ENCODE peak calls at places on chromosomes 13 and 19, in ten cellular contexts. A, L, S, I, C, T, N, X, Q and K are unnamed samples.

GRCh38 chr19:12789904-12790619 is 1.2 kb upstream of the JUNB start:
- DNase-seq in A (peak), L (peak), S (peak), I (peak), C (peak), T (peak), N (peak), X (peak), Q (peak), K (peak)

GRCh38 chr19:49489601-49490167 is 2.3 kb downstream of the RPL13A start:
- DNase-seq in A (no peak), L (no peak), S (no peak), I (no peak), C (no peak), T (no peak), N (no peak), X (no peak), Q (no peak), K (no peak)

GRCh38 chr19:1089891-1090290 is 5.3 kb downstream of the POLR2E start:
- DNase-seq in A (no peak), L (no peak), S (no peak), I (no peak), C (no peak), T (no peak), N (no peak), X (no peak), Q (no peak), K (no peak)

GRCh38 chr13:23806874-23807522 is 82.2 kb downstream of the MIPEP start:
- DNase-seq in A (no peak), L (no peak), S (no peak), I (no peak), C (no peak), T (no peak), N (no peak), X (no peak), Q (no peak), K (no peak)

GRCh38 chr19:609001-609340 is 19.3 kb downstream of the HCN2 start:
- DNase-seq in A (peak), L (peak), S (peak), I (no peak), C (no peak), T (no peak), N (no peak), X (no peak), Q (peak), K (peak)

GRCh38 chr13:49296659-49297058 is 48.9 kb downstream of the CDADC1 start:
- DNase-seq in A (no peak), L (no peak), S (no peak), I (no peak), C (no peak), T (no peak), N (no peak), X (no peak), Q (no peak), K (no peak)

GRCh38 chr13:63124863-63125262 is 1709.2 kb upstream of the PCDH20 start:
- DNase-seq in A (peak), L (no peak), S (no peak), I (no peak), C (no peak), T (no peak), N (peak), X (no peak), Q (peak), K (no peak)

GRCh38 chr13:84651288-84651687 is 769.0 kb upstream of the SLITRK1 start:
- DNase-seq in A (no peak), L (no peak), S (no peak), I (no peak), C (no peak), T (no peak), N (no peak), X (no peak), Q (no peak), K (no peak)

GRCh38 chr19:18271433-18271841 is 2.8 kb downstream of the IQCN start:
- DNase-seq in A (no peak), L (no peak), S (no peak), I (no peak), C (no peak), T (no peak), N (no peak), X (no peak), Q (no peak), K (no peak)

GRCh38 chr13:85879014-85879413 is 79.8 kb upstream of the SLITRK6 start:
- DNase-seq in A (peak), L (no peak), S (no peak), I (no peak), C (no peak), T (no peak), N (no peak), X (no peak), Q (no peak), K (no peak)

GRCh38 chr13:97583884-97584497 is 150.0 kb downstream of the RAP2A start:
- DNase-seq in A (peak), L (no peak), S (no peak), I (no peak), C (no peak), T (no peak), N (no peak), X (no peak), Q (no peak), K (no peak)

GRCh38 chr13:43245374-43245964 is 222.1 kb downstream of the DNAJC15 start:
- DNase-seq in A (no peak), L (no peak), S (no peak), I (no peak), C (no peak), T (no peak), N (no peak), X (no peak), Q (no peak), K (no peak)

GRCh38 chr13:66914155-66914554 is 316.0 kb downstream of the PCDH9 start:
- DNase-seq in A (no peak), L (no peak), S (no peak), I (no peak), C (no peak), T (no peak), N (no peak), X (no peak), Q (no peak), K (no peak)